ENCODE peak calls at places on chromosome X, in six cellular contexts. One of them, this sample, is unnamed. For H3K27me3, the result is how much of the 10 kb centered on the place peaks cover.

GRCh38 chrX:118181030-118181429 is 64.4 kb upstream of the KLHL13 start:
- DNase-seq in dorsolateral prefrontal cortex: no peak
- DNase-seq in cardiac muscle cell: peak
- DNase-seq in keratinocyte: no peak
- DNase-seq in pancreas: no peak
- DNase-seq in Peyer's patch: no peak
- DNase-seq in this sample: no peak

GRCh38 chrX:40749874-40750273 is 14.5 kb upstream of the MED14 start:
- DNase-seq in dorsolateral prefrontal cortex: no peak
- DNase-seq in cardiac muscle cell: no peak
- DNase-seq in keratinocyte: no peak
- DNase-seq in pancreas: no peak
- DNase-seq in Peyer's patch: no peak
- DNase-seq in this sample: no peak

GRCh38 chrX:11553594-11553993 is 112.1 kb downstream of the ARHGAP6 start:
- DNase-seq in dorsolateral prefrontal cortex: no peak
- DNase-seq in cardiac muscle cell: no peak
- DNase-seq in keratinocyte: no peak
- DNase-seq in pancreas: no peak
- DNase-seq in Peyer's patch: no peak
- DNase-seq in this sample: no peak

GRCh38 chrX:71846429-71846828 is 64.2 kb upstream of the NHSL2 start:
- DNase-seq in dorsolateral prefrontal cortex: no peak
- DNase-seq in cardiac muscle cell: peak
- DNase-seq in keratinocyte: no peak
- DNase-seq in pancreas: no peak
- DNase-seq in Peyer's patch: no peak
- DNase-seq in this sample: no peak

GRCh38 chrX:53319614-53320542 is 38.5 kb upstream of the IQSEC2 start:
- DNase-seq in dorsolateral prefrontal cortex: peak
- DNase-seq in cardiac muscle cell: no peak
- DNase-seq in keratinocyte: no peak
- DNase-seq in pancreas: no peak
- DNase-seq in Peyer's patch: no peak
- DNase-seq in this sample: no peak

GRCh38 chrX:39693298-39693697 is 404.5 kb downstream of the BCOR start:
- DNase-seq in dorsolateral prefrontal cortex: no peak
- DNase-seq in cardiac muscle cell: no peak
- DNase-seq in keratinocyte: no peak
- DNase-seq in pancreas: peak
- DNase-seq in Peyer's patch: no peak
- DNase-seq in this sample: no peak

GRCh38 chrX:122504026-122504425 is 680.1 kb upstream of the GRIA3 start:
- DNase-seq in dorsolateral prefrontal cortex: no peak
- DNase-seq in cardiac muscle cell: no peak
- DNase-seq in keratinocyte: no peak
- DNase-seq in pancreas: no peak
- DNase-seq in Peyer's patch: no peak
- DNase-seq in this sample: no peak

GRCh38 chrX:40283981-40284380 is 186.2 kb upstream of the BCOR start:
- DNase-seq in dorsolateral prefrontal cortex: no peak
- DNase-seq in cardiac muscle cell: no peak
- DNase-seq in keratinocyte: no peak
- DNase-seq in pancreas: no peak
- DNase-seq in Peyer's patch: no peak
- DNase-seq in this sample: no peak

GRCh38 chrX:11647048-11647650 is 18.6 kb downstream of the ARHGAP6 start:
- DNase-seq in dorsolateral prefrontal cortex: no peak
- DNase-seq in cardiac muscle cell: no peak
- DNase-seq in keratinocyte: no peak
- DNase-seq in pancreas: no peak
- DNase-seq in Peyer's patch: no peak
- DNase-seq in this sample: no peak

GRCh38 chrX:101220881-101221280 is 1.3 kb downstream of the DRP2 start:
- DNase-seq in dorsolateral prefrontal cortex: no peak
- DNase-seq in cardiac muscle cell: no peak
- DNase-seq in keratinocyte: no peak
- DNase-seq in pancreas: peak
- DNase-seq in Peyer's patch: peak
- DNase-seq in this sample: no peak

GRCh38 chrX:9482837-9483236 is 18.0 kb downstream of the TBL1X start:
- DNase-seq in dorsolateral prefrontal cortex: no peak
- DNase-seq in cardiac muscle cell: no peak
- DNase-seq in keratinocyte: no peak
- DNase-seq in pancreas: no peak
- DNase-seq in Peyer's patch: no peak
- DNase-seq in this sample: no peak

GRCh38 chrX:119417376-119417775 is 18.2 kb downstream of the SLC25A43 start:
- DNase-seq in dorsolateral prefrontal cortex: no peak
- DNase-seq in cardiac muscle cell: no peak
- DNase-seq in keratinocyte: no peak
- DNase-seq in pancreas: no peak
- DNase-seq in Peyer's patch: no peak
- DNase-seq in this sample: no peak

GRCh38 chrX:47217852-47218279 is 615 bp upstream of the CDK16 start:
- DNase-seq in dorsolateral prefrontal cortex: peak
- DNase-seq in cardiac muscle cell: peak
- DNase-seq in keratinocyte: peak
- DNase-seq in pancreas: peak
- DNase-seq in Peyer's patch: peak
- DNase-seq in this sample: peak

GRCh38 chrX:13721819-13722527 is 12.4 kb downstream of the TRAPPC2 start:
- DNase-seq in dorsolateral prefrontal cortex: no peak
- DNase-seq in cardiac muscle cell: peak
- DNase-seq in keratinocyte: no peak
- DNase-seq in pancreas: no peak
- DNase-seq in Peyer's patch: no peak
- DNase-seq in this sample: no peak

GRCh38 chrX:42098897-42099296 is 175.5 kb upstream of the CASK start:
- DNase-seq in dorsolateral prefrontal cortex: no peak
- DNase-seq in cardiac muscle cell: peak
- DNase-seq in keratinocyte: no peak
- DNase-seq in pancreas: no peak
- DNase-seq in Peyer's patch: no peak
- DNase-seq in this sample: no peak

GRCh38 chrX:131792356-131792749 is 230.7 kb upstream of the STK26 start:
- DNase-seq in dorsolateral prefrontal cortex: peak
- DNase-seq in cardiac muscle cell: no peak
- DNase-seq in keratinocyte: peak
- DNase-seq in pancreas: no peak
- DNase-seq in Peyer's patch: peak
- DNase-seq in this sample: no peak

GRCh38 chrX:15873566-15873965 is 19.0 kb upstream of the AP1S2 start:
- DNase-seq in dorsolateral prefrontal cortex: no peak
- DNase-seq in cardiac muscle cell: peak
- DNase-seq in keratinocyte: no peak
- DNase-seq in pancreas: no peak
- DNase-seq in Peyer's patch: no peak
- DNase-seq in this sample: no peak

GRCh38 chrX:101507986-101508385 is 22.7 kb downstream of the ARMCX4 start:
- DNase-seq in dorsolateral prefrontal cortex: no peak
- DNase-seq in cardiac muscle cell: no peak
- DNase-seq in keratinocyte: no peak
- DNase-seq in pancreas: no peak
- DNase-seq in Peyer's patch: no peak
- DNase-seq in this sample: no peak

GRCh38 chrX:21744721-21745120 is 13.2 kb downstream of the SMPX start:
- DNase-seq in dorsolateral prefrontal cortex: no peak
- DNase-seq in cardiac muscle cell: no peak
- DNase-seq in keratinocyte: no peak
- DNase-seq in pancreas: no peak
- DNase-seq in Peyer's patch: no peak
- DNase-seq in this sample: no peak

GRCh38 chrX:71253253-71254091 is 468 bp downstream of the ZMYM3 start:
- DNase-seq in dorsolateral prefrontal cortex: no peak
- DNase-seq in cardiac muscle cell: peak
- DNase-seq in keratinocyte: no peak
- DNase-seq in pancreas: peak
- DNase-seq in Peyer's patch: peak
- DNase-seq in this sample: peak

GRCh38 chrX:23952984-23953907 is 45.4 kb downstream of the CXorf58 start:
- DNase-seq in dorsolateral prefrontal cortex: no peak
- DNase-seq in cardiac muscle cell: no peak
- DNase-seq in keratinocyte: no peak
- DNase-seq in pancreas: no peak
- DNase-seq in Peyer's patch: peak
- DNase-seq in this sample: no peak

GRCh38 chrX:17476411-17476810 is 101.4 kb downstream of the NHS start:
- DNase-seq in dorsolateral prefrontal cortex: no peak
- DNase-seq in cardiac muscle cell: no peak
- DNase-seq in keratinocyte: no peak
- DNase-seq in pancreas: no peak
- DNase-seq in Peyer's patch: no peak
- DNase-seq in this sample: no peak

GRCh38 chrX:39176105-39176504 is 374.8 kb downstream of the MID1IP1 start:
- DNase-seq in dorsolateral prefrontal cortex: no peak
- DNase-seq in cardiac muscle cell: no peak
- DNase-seq in keratinocyte: no peak
- DNase-seq in pancreas: no peak
- DNase-seq in Peyer's patch: no peak
- DNase-seq in this sample: no peak

GRCh38 chrX:115378471-115378870 is 89.0 kb downstream of the LUZP4 start:
- DNase-seq in dorsolateral prefrontal cortex: no peak
- DNase-seq in cardiac muscle cell: peak
- DNase-seq in keratinocyte: no peak
- DNase-seq in pancreas: no peak
- DNase-seq in Peyer's patch: no peak
- DNase-seq in this sample: no peak
- TF ChIP-seq CTCF in dorsolateral prefrontal cortex: no peak
- TF ChIP-seq CTCF in cardiac muscle cell: peak
- TF ChIP-seq CTCF in keratinocyte: no peak
- TF ChIP-seq CTCF in pancreas: no peak
- TF ChIP-seq CTCF in Peyer's patch: no peak
- TF ChIP-seq CTCF in this sample: no peak

DNA sequence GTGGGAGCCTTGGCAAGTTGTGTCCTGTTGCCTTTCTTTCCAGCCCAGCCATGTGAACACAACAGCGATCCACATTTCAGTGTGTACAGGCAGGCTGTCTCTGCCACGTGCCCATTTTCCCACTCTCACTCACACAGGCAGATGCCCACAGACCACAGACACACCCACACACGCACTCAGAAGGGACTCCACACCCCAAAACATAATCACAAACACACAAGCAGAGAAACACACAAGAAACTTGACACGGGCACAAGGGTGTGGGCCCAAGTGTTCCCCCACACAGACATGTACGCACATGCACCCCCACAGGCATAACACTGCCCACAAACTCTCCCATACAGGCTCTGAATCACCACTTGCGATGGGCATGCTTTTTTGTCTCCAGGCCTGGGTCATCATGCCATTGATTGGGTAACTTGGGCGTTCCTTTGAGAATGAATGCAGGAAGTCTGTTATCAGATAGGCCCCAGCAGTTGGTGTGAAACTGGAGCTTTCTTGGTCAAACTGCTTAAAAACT is 84.3 kb downstream of the NBDY start:
- DNase-seq in dorsolateral prefrontal cortex: no peak
- DNase-seq in cardiac muscle cell: peak
- DNase-seq in keratinocyte: peak
- DNase-seq in pancreas: peak
- DNase-seq in Peyer's patch: no peak
- DNase-seq in this sample: peak
- H3K4me3 ChIP-seq in dorsolateral prefrontal cortex: no peak
- H3K4me3 ChIP-seq in cardiac muscle cell: no peak
- H3K4me3 ChIP-seq in keratinocyte: peak
- H3K4me3 ChIP-seq in pancreas: no peak
- H3K4me3 ChIP-seq in Peyer's patch: no peak
- H3K4me3 ChIP-seq in this sample: no peak

GRCh38 chrX:153968754-153969124 is 2.9 kb downstream of the HCFC1 start:
- DNase-seq in dorsolateral prefrontal cortex: no peak
- DNase-seq in cardiac muscle cell: no peak
- DNase-seq in keratinocyte: no peak
- DNase-seq in pancreas: no peak
- DNase-seq in Peyer's patch: peak
- DNase-seq in this sample: peak

GRCh38 chrX:153967536-153968214 is 3.9 kb downstream of the HCFC1 start:
- DNase-seq in dorsolateral prefrontal cortex: no peak
- DNase-seq in cardiac muscle cell: no peak
- DNase-seq in keratinocyte: no peak
- DNase-seq in pancreas: no peak
- DNase-seq in Peyer's patch: no peak
- DNase-seq in this sample: peak

GRCh38 chrX:153966841-153967535 is 4.6 kb downstream of the HCFC1 start:
- DNase-seq in dorsolateral prefrontal cortex: no peak
- DNase-seq in cardiac muscle cell: no peak
- DNase-seq in keratinocyte: no peak
- DNase-seq in pancreas: no peak
- DNase-seq in Peyer's patch: no peak
- DNase-seq in this sample: no peak

GRCh38 chrX:153969125-153969903 is 2.3 kb downstream of the HCFC1 start:
- DNase-seq in dorsolateral prefrontal cortex: no peak
- DNase-seq in cardiac muscle cell: peak
- DNase-seq in keratinocyte: no peak
- DNase-seq in pancreas: no peak
- DNase-seq in Peyer's patch: peak
- DNase-seq in this sample: no peak

DNA sequence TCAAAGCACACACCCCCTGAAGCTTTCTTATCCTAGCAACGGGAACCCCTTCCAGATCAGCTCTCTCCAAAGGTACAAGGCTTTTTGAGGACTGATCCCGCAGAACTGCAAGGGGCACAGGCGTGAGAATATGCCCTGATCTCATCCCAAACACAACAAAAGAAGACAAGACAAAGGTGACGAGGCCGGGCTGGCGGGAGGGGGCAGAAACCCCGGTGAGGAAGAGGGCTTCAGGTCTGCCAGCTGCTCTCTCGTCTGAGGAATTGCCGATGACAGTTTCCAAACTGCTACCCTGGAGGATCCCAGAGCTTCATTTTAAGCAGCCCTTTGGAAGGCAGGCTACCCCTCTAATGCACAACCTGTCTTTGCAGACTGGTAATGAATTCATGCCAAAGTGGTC is 3.4 kb downstream of the HCFC1 start:
- DNase-seq in dorsolateral prefrontal cortex: no peak
- DNase-seq in cardiac muscle cell: no peak
- DNase-seq in keratinocyte: no peak
- DNase-seq in pancreas: no peak
- DNase-seq in Peyer's patch: no peak
- DNase-seq in this sample: no peak
- H3K27me3 ChIP-seq in dorsolateral prefrontal cortex: under half
- H3K27me3 ChIP-seq in cardiac muscle cell: under half
- H3K27me3 ChIP-seq in keratinocyte: under half
- H3K27me3 ChIP-seq in pancreas: under half
- H3K27me3 ChIP-seq in Peyer's patch: under half
- H3K27me3 ChIP-seq in this sample: under half

GRCh38 chrX:80430826-80431501 is 10.7 kb downstream of the TENT5D start:
- DNase-seq in dorsolateral prefrontal cortex: no peak
- DNase-seq in cardiac muscle cell: peak
- DNase-seq in keratinocyte: no peak
- DNase-seq in pancreas: no peak
- DNase-seq in Peyer's patch: no peak
- DNase-seq in this sample: no peak
- TF ChIP-seq CTCF in dorsolateral prefrontal cortex: peak
- TF ChIP-seq CTCF in cardiac muscle cell: no peak
- TF ChIP-seq CTCF in keratinocyte: peak
- TF ChIP-seq CTCF in pancreas: no peak
- TF ChIP-seq CTCF in Peyer's patch: no peak
- TF ChIP-seq CTCF in this sample: no peak

GRCh38 chrX:19568422-19568821 is 53.1 kb upstream of the MAP3K15 start:
- DNase-seq in dorsolateral prefrontal cortex: no peak
- DNase-seq in cardiac muscle cell: no peak
- DNase-seq in keratinocyte: no peak
- DNase-seq in pancreas: no peak
- DNase-seq in Peyer's patch: no peak
- DNase-seq in this sample: no peak
- H3K4me3 ChIP-seq in dorsolateral prefrontal cortex: no peak
- H3K4me3 ChIP-seq in cardiac muscle cell: no peak
- H3K4me3 ChIP-seq in keratinocyte: no peak
- H3K4me3 ChIP-seq in pancreas: no peak
- H3K4me3 ChIP-seq in Peyer's patch: no peak
- H3K4me3 ChIP-seq in this sample: no peak